ENCODE peak calls at places on chromosomes 16 and 17, in seven cellular contexts. One of them, this sample, is unnamed.

GRCh38 chr17:77725851-77726250 is 232.7 kb upstream of the TNRC6C start:
- DNase-seq in breast epithelium: peak; percentile 15
- DNase-seq in H1: peak; percentile 32
- DNase-seq in uterus: no peak
- DNase-seq in A549: no peak
- DNase-seq in HCT116: no peak
- DNase-seq in heart left ventricle: no peak
- DNase-seq in this sample: peak; percentile 77

GRCh38 chr17:39619786-39620101 is 7.0 kb upstream of the PPP1R1B start:
- DNase-seq in breast epithelium: no peak
- DNase-seq in H1: no peak
- DNase-seq in uterus: no peak
- DNase-seq in A549: no peak
- DNase-seq in HCT116: no peak
- DNase-seq in heart left ventricle: no peak
- DNase-seq in this sample: no peak

GRCh38 chr17:12973496-12974318 is 44.1 kb downstream of the ELAC2 start:
- DNase-seq in breast epithelium: no peak
- DNase-seq in H1: peak; percentile 66
- DNase-seq in uterus: peak; percentile 28
- DNase-seq in A549: no peak
- DNase-seq in HCT116: no peak
- DNase-seq in heart left ventricle: no peak
- DNase-seq in this sample: no peak

GRCh38 chr17:32976131-32976530 is 15.5 kb upstream of the SPACA3 start:
- DNase-seq in breast epithelium: no peak
- DNase-seq in H1: no peak
- DNase-seq in uterus: no peak
- DNase-seq in A549: no peak
- DNase-seq in HCT116: no peak
- DNase-seq in heart left ventricle: no peak
- DNase-seq in this sample: no peak

GRCh38 chr16:60203525-60204124 is 1469.5 kb upstream of the GOT2 start:
- DNase-seq in breast epithelium: no peak
- DNase-seq in H1: no peak
- DNase-seq in uterus: no peak
- DNase-seq in A549: peak; percentile 5
- DNase-seq in HCT116: no peak
- DNase-seq in heart left ventricle: no peak
- DNase-seq in this sample: no peak

GRCh38 chr17:31052187-31052889 is 42.4 kb upstream of the NF1 start:
- DNase-seq in breast epithelium: peak; percentile 88
- DNase-seq in H1: no peak
- DNase-seq in uterus: peak; percentile 55
- DNase-seq in A549: no peak
- DNase-seq in HCT116: peak; percentile 42
- DNase-seq in heart left ventricle: no peak
- DNase-seq in this sample: no peak

GRCh38 chr16:88928405-88929375 is 48.3 kb downstream of the CBFA2T3 start:
- DNase-seq in breast epithelium: no peak
- DNase-seq in H1: no peak
- DNase-seq in uterus: no peak
- DNase-seq in A549: no peak
- DNase-seq in HCT116: no peak
- DNase-seq in heart left ventricle: no peak
- DNase-seq in this sample: no peak

GRCh38 chr17:9557356-9557755 is 18.3 kb downstream of the STX8 start:
- DNase-seq in breast epithelium: no peak
- DNase-seq in H1: no peak
- DNase-seq in uterus: no peak
- DNase-seq in A549: no peak
- DNase-seq in HCT116: no peak
- DNase-seq in heart left ventricle: no peak
- DNase-seq in this sample: no peak

GRCh38 chr16:89581861-89582563 is 6.5 kb downstream of the CPNE7 start:
- DNase-seq in breast epithelium: peak; percentile 68
- DNase-seq in H1: no peak
- DNase-seq in uterus: no peak
- DNase-seq in A549: no peak
- DNase-seq in HCT116: no peak
- DNase-seq in heart left ventricle: no peak
- DNase-seq in this sample: no peak

GRCh38 chr17:61465550-61466237 is 13.5 kb downstream of the TBX4 start:
- DNase-seq in breast epithelium: no peak
- DNase-seq in H1: no peak
- DNase-seq in uterus: peak; percentile 4
- DNase-seq in A549: no peak
- DNase-seq in HCT116: no peak
- DNase-seq in heart left ventricle: no peak
- DNase-seq in this sample: no peak

GRCh38 chr17:59786536-59787319 is 79.3 kb downstream of the VMP1 start:
- DNase-seq in breast epithelium: peak; percentile 66
- DNase-seq in H1: no peak
- DNase-seq in uterus: peak; percentile 33
- DNase-seq in A549: peak; percentile 81
- DNase-seq in HCT116: peak; percentile 100
- DNase-seq in heart left ventricle: no peak
- DNase-seq in this sample: peak; percentile 94

GRCh38 chr16:75919664-75920063 is 193.4 kb upstream of the CPHXL start:
- DNase-seq in breast epithelium: no peak
- DNase-seq in H1: no peak
- DNase-seq in uterus: no peak
- DNase-seq in A549: no peak
- DNase-seq in HCT116: no peak
- DNase-seq in heart left ventricle: no peak
- DNase-seq in this sample: no peak

GRCh38 chr17:38587193-38587592 is 18.6 kb downstream of the SRCIN1 start:
- DNase-seq in breast epithelium: no peak
- DNase-seq in H1: no peak
- DNase-seq in uterus: no peak
- DNase-seq in A549: no peak
- DNase-seq in HCT116: no peak
- DNase-seq in heart left ventricle: no peak
- DNase-seq in this sample: no peak

GRCh38 chr17:38587956-38588771 is 17.6 kb downstream of the SRCIN1 start:
- DNase-seq in breast epithelium: no peak
- DNase-seq in H1: no peak
- DNase-seq in uterus: no peak
- DNase-seq in A549: no peak
- DNase-seq in HCT116: no peak
- DNase-seq in heart left ventricle: no peak
- DNase-seq in this sample: no peak

GRCh38 chr17:38585056-38585804 is 20.5 kb downstream of the SRCIN1 start:
- DNase-seq in breast epithelium: peak; percentile 70
- DNase-seq in H1: peak; percentile 61
- DNase-seq in uterus: no peak
- DNase-seq in A549: no peak
- DNase-seq in HCT116: no peak
- DNase-seq in heart left ventricle: no peak
- DNase-seq in this sample: no peak

GRCh38 chr17:38585805-38586529 is 19.8 kb downstream of the SRCIN1 start:
- DNase-seq in breast epithelium: no peak
- DNase-seq in H1: no peak
- DNase-seq in uterus: no peak
- DNase-seq in A549: no peak
- DNase-seq in HCT116: no peak
- DNase-seq in heart left ventricle: no peak
- DNase-seq in this sample: no peak

GRCh38 chr17:38586788-38587187 is 19.0 kb downstream of the SRCIN1 start:
- DNase-seq in breast epithelium: no peak
- DNase-seq in H1: no peak
- DNase-seq in uterus: no peak
- DNase-seq in A549: no peak
- DNase-seq in HCT116: no peak
- DNase-seq in heart left ventricle: no peak
- DNase-seq in this sample: no peak
- H3K4me1 ChIP-seq in breast epithelium: peaks cover 11% of the 10 kb centered on the region
- H3K4me1 ChIP-seq in H1: peaks cover 3% of the 10 kb centered on the region
- H3K4me1 ChIP-seq in uterus: no peaks in the 10 kb centered on the region
- H3K4me1 ChIP-seq in A549: peaks cover 24% of the 10 kb centered on the region
- H3K4me1 ChIP-seq in HCT116: peaks cover 16% of the 10 kb centered on the region
- H3K4me1 ChIP-seq in heart left ventricle: peaks cover 10% of the 10 kb centered on the region
- H3K4me1 ChIP-seq in this sample: peaks cover 13% of the 10 kb centered on the region

GRCh38 chr16:55271945-55272513 is 52.0 kb upstream of the IRX6 start:
- DNase-seq in breast epithelium: no peak
- DNase-seq in H1: no peak
- DNase-seq in uterus: no peak
- DNase-seq in A549: no peak
- DNase-seq in HCT116: no peak
- DNase-seq in heart left ventricle: no peak
- DNase-seq in this sample: no peak
- TF ChIP-seq POLR2A in breast epithelium: no peak
- TF ChIP-seq POLR2A in H1: no peak
- TF ChIP-seq POLR2A in uterus: no peak
- TF ChIP-seq POLR2A in A549: no peak
- TF ChIP-seq POLR2A in HCT116: no peak
- TF ChIP-seq POLR2A in heart left ventricle: no peak
- TF ChIP-seq POLR2A in this sample: no peak

GRCh38 chr17:5416886-5417285 is 2.6 kb downstream of the NUP88 start:
- DNase-seq in breast epithelium: no peak
- DNase-seq in H1: no peak
- DNase-seq in uterus: no peak
- DNase-seq in A549: no peak
- DNase-seq in HCT116: no peak
- DNase-seq in heart left ventricle: no peak
- DNase-seq in this sample: no peak
- H3K27ac ChIP-seq in breast epithelium: no peak overlapping the region
- H3K27ac ChIP-seq in H1: no peak overlapping the region
- H3K27ac ChIP-seq in uterus: no peak overlapping the region
- H3K27ac ChIP-seq in A549: no peak overlapping the region
- H3K27ac ChIP-seq in HCT116: no peak overlapping the region
- H3K27ac ChIP-seq in heart left ventricle: no peak overlapping the region
- H3K27ac ChIP-seq in this sample: no peak overlapping the region

GRCh38 chr16:2009302-2009711 is 314 bp downstream of the ZNF598 start:
- DNase-seq in breast epithelium: no peak
- DNase-seq in H1: no peak
- DNase-seq in uterus: no peak
- DNase-seq in A549: no peak
- DNase-seq in HCT116: no peak
- DNase-seq in heart left ventricle: no peak
- DNase-seq in this sample: no peak
- H3K4me1 ChIP-seq in breast epithelium: peaks cover 10% of the 10 kb centered on the region
- H3K4me1 ChIP-seq in H1: peaks cover 3% of the 10 kb centered on the region
- H3K4me1 ChIP-seq in uterus: no peaks in the 10 kb centered on the region
- H3K4me1 ChIP-seq in A549: peaks cover 53% of the 10 kb centered on the region
- H3K4me1 ChIP-seq in HCT116: peaks cover 24% of the 10 kb centered on the region
- H3K4me1 ChIP-seq in heart left ventricle: peaks cover 60% of the 10 kb centered on the region
- H3K4me1 ChIP-seq in this sample: peaks cover 57% of the 10 kb centered on the region

DNA sequence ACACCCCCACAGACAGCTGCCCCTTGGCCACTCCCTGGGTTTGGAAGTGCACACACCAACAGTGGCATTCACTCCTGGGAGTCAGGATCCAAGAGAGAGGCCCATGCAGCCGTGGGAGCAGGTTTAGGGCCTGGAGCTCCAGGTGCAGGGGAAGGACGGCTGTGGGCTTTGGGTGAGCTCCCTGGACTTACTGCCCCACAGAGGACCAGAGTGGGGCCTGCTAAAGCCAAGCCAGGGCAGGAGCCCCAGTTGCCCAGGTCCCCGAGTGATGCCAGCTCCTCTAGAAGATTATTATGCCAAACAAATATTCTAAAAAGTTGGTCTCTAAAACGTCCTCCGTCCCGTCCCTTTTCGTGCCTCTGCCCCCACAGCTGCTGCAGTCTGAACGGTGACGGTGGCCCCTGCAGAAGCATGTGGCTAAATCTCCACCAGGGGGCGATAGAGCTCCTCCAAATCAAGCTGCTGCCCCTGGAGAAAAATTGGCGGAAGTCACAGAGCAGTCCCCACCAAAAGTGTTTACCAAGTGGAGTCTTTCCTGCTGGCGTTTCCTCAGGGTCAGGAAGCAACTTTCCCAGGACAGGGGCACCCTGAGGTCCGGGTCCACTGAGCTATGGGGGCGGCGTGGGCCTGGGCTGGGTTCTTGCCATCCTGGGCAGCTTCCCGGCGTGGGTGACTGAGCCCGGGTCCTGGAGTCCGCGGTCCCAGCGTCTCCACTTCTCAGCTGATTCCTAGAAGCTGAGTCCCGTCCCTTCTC is 4.2 kb downstream of the ARMC7 start:
- DNase-seq in breast epithelium: peak; percentile 88
- DNase-seq in H1: peak; percentile 90
- DNase-seq in uterus: peak; percentile 87
- DNase-seq in A549: peak; percentile 92
- DNase-seq in HCT116: peak; percentile 90
- DNase-seq in heart left ventricle: peak; percentile 90
- DNase-seq in this sample: no peak
- TF ChIP-seq POLR2A in breast epithelium: no peak
- TF ChIP-seq POLR2A in H1: no peak
- TF ChIP-seq POLR2A in uterus: no peak
- TF ChIP-seq POLR2A in A549: no peak
- TF ChIP-seq POLR2A in HCT116: no peak
- TF ChIP-seq POLR2A in heart left ventricle: no peak
- TF ChIP-seq POLR2A in this sample: no peak

DNA sequence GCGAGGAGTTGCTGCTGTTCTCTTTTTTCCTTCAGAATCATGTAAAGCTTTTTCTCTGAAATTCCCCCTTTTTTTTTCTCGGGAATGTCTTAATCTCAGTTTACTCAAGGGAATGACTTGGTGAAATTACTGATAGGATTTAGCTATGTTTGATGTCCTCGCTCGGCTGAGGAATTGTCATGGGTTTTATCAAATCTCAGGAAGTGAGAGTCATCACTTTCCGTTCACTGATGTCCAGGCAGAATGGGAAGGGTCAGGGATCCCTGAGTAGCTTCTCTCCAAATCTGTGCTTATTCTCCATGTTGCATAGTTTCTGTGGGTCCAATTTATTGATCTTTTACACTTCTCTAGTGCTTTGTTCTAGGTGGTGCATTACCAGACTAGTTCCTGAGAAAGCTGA is 6.3 kb downstream of the IGSF6 start:
- DNase-seq in breast epithelium: no peak
- DNase-seq in H1: no peak
- DNase-seq in uterus: no peak
- DNase-seq in A549: no peak
- DNase-seq in HCT116: no peak
- DNase-seq in heart left ventricle: no peak
- DNase-seq in this sample: no peak
- H3K27ac ChIP-seq in breast epithelium: peak overlapping the region; percentile 49
- H3K27ac ChIP-seq in H1: no peak overlapping the region
- H3K27ac ChIP-seq in uterus: peak overlapping the region; percentile 53
- H3K27ac ChIP-seq in A549: no peak overlapping the region
- H3K27ac ChIP-seq in HCT116: no peak overlapping the region
- H3K27ac ChIP-seq in heart left ventricle: peak overlapping the region; percentile 84
- H3K27ac ChIP-seq in this sample: peak overlapping the region; percentile 49

DNA sequence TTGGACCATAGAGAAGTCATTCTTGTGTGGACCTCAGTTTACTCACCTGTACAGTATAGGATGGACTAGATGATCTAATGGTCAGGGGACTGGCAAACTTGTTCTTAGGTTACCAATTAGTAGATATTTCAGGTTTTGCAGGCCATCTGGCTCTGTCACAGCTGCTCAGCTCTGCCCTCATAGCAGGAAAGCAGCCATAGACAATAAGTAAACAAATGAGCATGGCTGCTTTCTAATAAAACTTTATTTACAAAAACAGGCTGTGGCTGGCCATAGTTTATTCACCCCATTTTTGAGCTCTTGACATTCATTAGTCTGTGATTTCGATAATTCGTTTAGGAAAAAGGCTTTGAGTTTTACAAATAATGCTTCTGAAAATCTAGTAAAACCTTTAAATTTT is 12.7 kb downstream of the BPTF start:
- DNase-seq in breast epithelium: no peak
- DNase-seq in H1: peak; percentile 16
- DNase-seq in uterus: no peak
- DNase-seq in A549: no peak
- DNase-seq in HCT116: no peak
- DNase-seq in heart left ventricle: no peak
- DNase-seq in this sample: no peak
- H3K4me1 ChIP-seq in breast epithelium: no peaks in the 10 kb centered on the region
- H3K4me1 ChIP-seq in H1: no peaks in the 10 kb centered on the region
- H3K4me1 ChIP-seq in uterus: no peaks in the 10 kb centered on the region
- H3K4me1 ChIP-seq in A549: peaks cover 24% of the 10 kb centered on the region
- H3K4me1 ChIP-seq in HCT116: no peaks in the 10 kb centered on the region
- H3K4me1 ChIP-seq in heart left ventricle: peaks cover 23% of the 10 kb centered on the region
- H3K4me1 ChIP-seq in this sample: peaks cover 49% of the 10 kb centered on the region